ENCODE peak calls at places on chromosomes 13 and 19, in eight cellular contexts. D is AG09309; K is HEK293T; H is activated CD8-positive, alpha-beta memory T cell treated with anti-CD3 and anti-CD28 coated beads, Interleukin-2, amount 10 ng/mL, durations not matched to agents 7 days and 5 days; C is HTR-8/SVneo; W is AG08395; Q is AG08396; X is effector CD4-positive, alpha-beta T cell. Z is an unnamed sample.

GRCh38 chr19:5434970-5435641 is 20.1 kb upstream of the ZNRF4 start:
- DNase-seq in W (peak), Q (peak), C (peak), H (no peak), K (no peak), X (no peak), D (peak), Z (peak)

GRCh38 chr13:88637935-88638334 is 966.8 kb downstream of the SLITRK5 start:
- DNase-seq in Q (no peak), K (no peak), H (no peak), W (no peak), D (no peak), X (no peak), C (no peak), Z (no peak)

GRCh38 chr19:54137913-54138776 is 583 bp downstream of the CNOT3 start:
- DNase-seq in H (peak), K (no peak), W (no peak), C (no peak), X (peak), D (no peak), Q (peak), Z (no peak)

GRCh38 chr13:49373699-49374098 is 70.2 kb downstream of the CAB39L start:
- DNase-seq in H (no peak), C (no peak), W (no peak), Q (no peak), X (no peak), K (no peak), D (no peak), Z (no peak)

GRCh38 chr13:37679043-37679442 is 80.5 kb upstream of the POSTN start:
- DNase-seq in K (no peak), W (no peak), X (no peak), C (no peak), H (no peak), D (no peak), Q (no peak), Z (no peak)

GRCh38 chr19:33724021-33724722 is 72.5 kb upstream of the KCTD15 start:
- DNase-seq in D (no peak), Q (no peak), W (no peak), X (no peak), H (no peak), C (no peak), K (no peak), Z (no peak)

GRCh38 chr19:40392894-40393517 is 3.0 kb upstream of the HIPK4 start:
- DNase-seq in H (no peak), W (no peak), Q (no peak), X (no peak), C (peak), K (no peak), D (no peak), Z (no peak)

GRCh38 chr13:75679459-75679858 is 43.3 kb downstream of the LMO7 start:
- DNase-seq in X (no peak), W (no peak), K (no peak), C (no peak), Q (no peak), D (no peak), H (no peak), Z (no peak)

GRCh38 chr13:95652821-95653220 is 8.3 kb upstream of the DZIP1 start:
- DNase-seq in W (no peak), D (no peak), Q (no peak), X (no peak), H (no peak), K (no peak), C (no peak), Z (no peak)

GRCh38 chr13:67620665-67621064 is 390.5 kb upstream of the PCDH9 start:
- DNase-seq in D (no peak), Q (no peak), C (no peak), K (no peak), W (peak), X (no peak), H (no peak), Z (no peak)

GRCh38 chr19:2532252-2533071 is 56.5 kb downstream of the GADD45B start:
- DNase-seq in W (peak), K (no peak), H (no peak), C (no peak), Q (peak), D (peak), X (no peak), Z (peak)

GRCh38 chr13:70960841-70961443 is 852.7 kb upstream of the KLHL1 start:
- DNase-seq in Q (no peak), W (peak), K (peak), X (no peak), D (no peak), C (no peak), H (no peak), Z (no peak)

GRCh38 chr13:29886446-29886845 is 36.0 kb upstream of the UBL3 start:
- DNase-seq in D (no peak), C (no peak), W (no peak), X (no peak), K (no peak), H (peak), Q (no peak), Z (no peak)

GRCh38 chr13:26619321-26619720 is 61.8 kb downstream of the WASF3 start:
- DNase-seq in K (no peak), W (peak), Q (peak), D (peak), X (no peak), C (no peak), H (no peak), Z (peak)

GRCh38 chr13:60679131-60679530 is 282.1 kb downstream of the TDRD3 start:
- DNase-seq in X (no peak), H (no peak), K (no peak), W (no peak), Q (no peak), D (no peak), C (no peak), Z (no peak)

GRCh38 chr13:101283782-101284181 is 132.5 kb downstream of the NALCN start:
- DNase-seq in Q (no peak), D (no peak), C (no peak), W (no peak), H (no peak), K (no peak), X (no peak), Z (no peak)

GRCh38 chr13:110136660-110137585 is 170.0 kb downstream of the COL4A1 start:
- DNase-seq in Q (no peak), K (no peak), W (no peak), D (no peak), H (no peak), C (no peak), X (no peak), Z (no peak)

GRCh38 chr13:35723820-35724219 is 247.3 kb upstream of the MAB21L1 start:
- DNase-seq in H (no peak), X (no peak), Q (no peak), W (peak), C (no peak), D (no peak), K (no peak), Z (no peak)

GRCh38 chr13:34156841-34157365 is 339.0 kb downstream of the RFC3 start:
- DNase-seq in X (no peak), K (peak), W (peak), H (peak), D (peak), Q (peak), C (peak), Z (peak)

GRCh38 chr13:42333613-42334328 is 61.8 kb downstream of the AKAP11 start:
- DNase-seq in D (no peak), W (peak), X (no peak), H (no peak), C (peak), K (peak), Q (peak), Z (no peak)

GRCh38 chr19:41172297-41173164 is 20.5 kb upstream of the CYP2S1 start:
- DNase-seq in C (no peak), D (no peak), W (no peak), X (no peak), H (no peak), K (no peak), Q (no peak), Z (no peak)

GRCh38 chr13:71290963-71291937 is 575.8 kb downstream of the DACH1 start:
- DNase-seq in X (peak), Q (peak), K (no peak), H (peak), C (no peak), D (no peak), W (peak), Z (no peak)

GRCh38 chr19:12785431-12786011 is 5.8 kb upstream of the JUNB start:
- DNase-seq in W (no peak), C (no peak), H (peak), D (no peak), Q (no peak), K (no peak), X (no peak), Z (no peak)

GRCh38 chr13:106688940-106689339 is 121.0 kb upstream of the ARGLU1 start:
- DNase-seq in X (no peak), H (no peak), W (no peak), C (no peak), Q (no peak), K (no peak), D (no peak), Z (no peak)

GRCh38 chr19:48244289-48244688 is 11.4 kb downstream of the CARD8 start:
- DNase-seq in Q (no peak), X (peak), H (peak), D (no peak), C (no peak), W (no peak), K (no peak), Z (no peak)

GRCh38 chr13:46687810-46688209 is 109.2 kb downstream of the ESD start:
- DNase-seq in H (no peak), D (no peak), W (peak), Q (peak), C (no peak), X (no peak), K (no peak), Z (no peak)

GRCh38 chr19:28697308-28697707 is 515.6 kb downstream of the UQCRFS1 start:
- DNase-seq in D (no peak), Q (no peak), H (no peak), C (no peak), X (no peak), W (no peak), K (no peak), Z (no peak)

GRCh38 chr13:50375792-50376191 is 360.5 kb downstream of the KCNRG start:
- DNase-seq in K (no peak), W (peak), H (no peak), D (peak), X (no peak), Q (peak), C (no peak), Z (no peak)

GRCh38 chr13:32986552-32986951 is 29.7 kb upstream of the KL start:
- DNase-seq in Q (no peak), X (no peak), H (no peak), C (no peak), W (no peak), K (no peak), D (no peak), Z (no peak)

GRCh38 chr19:42202290-42202867 is 15.1 kb downstream of the DEDD2 start:
- DNase-seq in Q (no peak), W (no peak), X (no peak), H (no peak), D (no peak), K (no peak), C (no peak), Z (no peak)